ENCODE peak calls at places on chromosomes 5 and 9, in six cellular contexts. G is AG09309, X is pancreas, Y is tibial nerve, D is heart right ventricle, B is cardiac muscle cell. Q is an unnamed sample.
A peak's percentile ranks its signal among the peaks of the same experiment; 100 is the strongest.

GRCh38 chr9:130555968-130556367 is 23.4 kb upstream of the FUBP3 start:
- DNase-seq in G (no peak), X (no peak), Y (no peak), D (no peak), B (no peak), Q (no peak)

GRCh38 chr9:87753313-87753712 is 27.4 kb downstream of the CTSL start:
- DNase-seq in G (no peak), X (no peak), Y (no peak), D (no peak), B (no peak), Q (peak; percentile 15)

GRCh38 chr5:89457411-89458329 is 574.7 kb upstream of the MEF2C start:
- DNase-seq in G (peak; percentile 44), X (peak; percentile 9), Y (peak; percentile 14), D (peak; percentile 46), B (no peak), Q (peak; percentile 57)

GRCh38 chr5:174877987-174878386 is 153.6 kb downstream of the MSX2 start:
- DNase-seq in G (no peak), X (no peak), Y (no peak), D (no peak), B (peak; percentile 35), Q (no peak)

GRCh38 chr5:81232449-81233079 is 558 bp upstream of the CKMT2 start:
- DNase-seq in G (peak; percentile 2), X (peak; percentile 26), Y (peak; percentile 24), D (peak; percentile 76), B (peak; percentile 82), Q (peak; percentile 72)

GRCh38 chr5:68408345-68408871 is 192.9 kb downstream of the PIK3R1 start:
- DNase-seq in G (no peak), X (no peak), Y (no peak), D (no peak), B (no peak), Q (no peak)

GRCh38 chr9:99907208-99907532 is 716 bp downstream of the STX17 start:
- DNase-seq in G (no peak), X (no peak), Y (peak; percentile 22), D (no peak), B (no peak), Q (no peak)

GRCh38 chr9:116342941-116343340 is 189.3 kb downstream of the PAPPA start:
- DNase-seq in G (no peak), X (no peak), Y (no peak), D (no peak), B (no peak), Q (peak; percentile 64)

GRCh38 chr5:73093943-73094342 is 26.4 kb upstream of the TMEM171 start:
- DNase-seq in G (peak; percentile 21), X (no peak), Y (no peak), D (no peak), B (no peak), Q (peak; percentile 85)

GRCh38 chr5:5331838-5332237 is 90.6 kb upstream of the ICE1 start:
- DNase-seq in G (no peak), X (no peak), Y (no peak), D (no peak), B (no peak), Q (no peak)

GRCh38 chr5:179755022-179755421 is 22.4 kb downstream of the MAML1 start:
- DNase-seq in G (no peak), X (no peak), Y (no peak), D (no peak), B (peak; percentile 88), Q (no peak)

GRCh38 chr9:110954822-110955291 is 83.4 kb downstream of the LPAR1 start:
- DNase-seq in G (no peak), X (no peak), Y (no peak), D (no peak), B (no peak), Q (no peak)

GRCh38 chr5:142063878-142064331 is 44.7 kb upstream of the NDFIP1 start:
- DNase-seq in G (peak; percentile 10), X (peak; percentile 49), Y (peak; percentile 60), D (peak; percentile 81), B (peak; percentile 51), Q (peak; percentile 80)

GRCh38 chr9:27457445-27457844 is 66.6 kb upstream of the IFNK start:
- DNase-seq in G (no peak), X (peak; percentile 26), Y (no peak), D (no peak), B (no peak), Q (no peak)

GRCh38 chr5:162217037-162217436 is 149.5 kb downstream of the GABRG2 start:
- DNase-seq in G (no peak), X (no peak), Y (no peak), D (no peak), B (no peak), Q (no peak)

GRCh38 chr9:113164536-113165300 is 13.9 kb downstream of the SLC31A2 start:
- DNase-seq in G (peak; percentile 18), X (no peak), Y (peak; percentile 30), D (peak; percentile 55), B (no peak), Q (peak; percentile 73)

GRCh38 chr9:962023-962422 is 14.4 kb upstream of the DMRT3 start:
- DNase-seq in G (no peak), X (no peak), Y (no peak), D (no peak), B (no peak), Q (no peak)

GRCh38 chr5:109246395-109246794 is 163.4 kb downstream of the PJA2 start:
- DNase-seq in G (no peak), X (no peak), Y (no peak), D (no peak), B (no peak), Q (no peak)

GRCh38 chr9:122206118-122207046 is 22.4 kb downstream of the LHX6 start:
- DNase-seq in G (peak; percentile 64), X (no peak), Y (no peak), D (no peak), B (no peak), Q (no peak)

GRCh38 chr5:150468206-150468605 is 18.7 kb upstream of the RPS14 start:
- DNase-seq in G (no peak), X (no peak), Y (no peak), D (no peak), B (no peak), Q (no peak)

GRCh38 chr5:102368392-102368791 is 72.3 kb upstream of the SLCO4C1 start:
- DNase-seq in G (no peak), X (no peak), Y (no peak), D (no peak), B (no peak), Q (no peak)

GRCh38 chr9:86713970-86714369 is 233.3 kb downstream of the GAS1 start:
- DNase-seq in G (peak; percentile 63), X (no peak), Y (no peak), D (no peak), B (no peak), Q (peak; percentile 65)

GRCh38 chr9:75238311-75238976 is 150.1 kb downstream of the OSTF1 start:
- DNase-seq in G (peak; percentile 20), X (peak; percentile 69), Y (peak; percentile 43), D (no peak), B (peak; percentile 77), Q (peak; percentile 16)

GRCh38 chr9:83934569-83935275 is 13.5 kb upstream of the KIF27 start:
- DNase-seq in G (peak; percentile 59), X (no peak), Y (no peak), D (no peak), B (no peak), Q (peak; percentile 75)

DNA sequence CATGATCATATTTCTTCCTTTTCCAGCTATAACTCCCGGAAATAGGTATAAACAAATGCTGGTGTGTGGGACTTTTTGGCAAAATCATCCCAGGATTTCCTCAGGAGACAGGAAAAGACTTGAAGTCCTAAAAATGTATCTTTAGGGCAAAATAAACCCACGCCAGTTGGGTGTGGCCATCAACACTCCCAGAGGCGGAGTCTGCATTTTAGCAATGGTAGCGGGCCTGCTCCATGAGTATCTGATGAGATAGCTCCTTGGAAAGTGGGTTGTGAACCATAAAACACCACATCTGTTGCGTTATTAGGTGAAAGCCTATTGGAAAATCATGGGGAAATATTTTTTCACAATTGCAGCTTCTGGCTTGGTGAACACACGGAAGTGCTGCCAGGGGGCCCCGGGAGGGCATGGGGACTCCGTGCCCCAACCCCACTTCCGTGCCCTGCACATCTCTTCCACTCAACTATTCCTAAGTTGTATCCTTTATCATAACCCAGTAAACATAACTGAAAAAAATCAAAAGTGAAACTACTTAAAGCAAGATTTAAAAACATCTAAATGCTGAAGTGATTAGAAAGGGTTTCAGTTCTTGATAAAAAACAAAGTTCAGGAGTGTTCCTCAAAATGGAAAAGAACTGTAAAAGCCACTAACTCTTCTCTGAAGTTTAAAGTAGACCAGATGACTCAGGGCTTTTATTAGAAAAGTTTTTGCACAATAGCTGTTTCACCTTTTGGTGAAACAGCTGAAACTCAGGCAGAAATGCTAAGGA is 111.2 kb downstream of the LRRC70 start:
- DNase-seq in G (peak; percentile 5), X (no peak), Y (no peak), D (no peak), B (no peak), Q (peak; percentile 6)
- H3K4me3 ChIP-seq in G (peak overlapping the region; percentile 16), X (no peak overlapping the region), Y (no peak overlapping the region), D (peak overlapping the region; percentile 24), B (no peak overlapping the region), Q (no peak overlapping the region)

GRCh38 chr5:32312194-32312681 is 501 bp downstream of the MTMR12 start:
- DNase-seq in G (peak; percentile 13), X (peak; percentile 69), Y (peak; percentile 44), D (peak; percentile 79), B (peak; percentile 77), Q (peak; percentile 55)
- TF ChIP-seq CTCF in G (no peak), X (no peak), Y (no peak), D (no peak), B (no peak), Q (no peak)

GRCh38 chr9:127398715-127399400 is 1.9 kb downstream of the SLC2A8 start:
- DNase-seq in G (no peak), X (no peak), Y (no peak), D (no peak), B (no peak), Q (no peak)
- H3K4me3 ChIP-seq in G (no peak overlapping the region), X (no peak overlapping the region), Y (no peak overlapping the region), D (peak overlapping the region; percentile 81), B (no peak overlapping the region), Q (peak overlapping the region; percentile 61)

GRCh38 chr5:153429734-153430133 is 60.7 kb upstream of the GRIA1 start:
- DNase-seq in G (no peak), X (no peak), Y (no peak), D (no peak), B (no peak), Q (no peak)

DNA sequence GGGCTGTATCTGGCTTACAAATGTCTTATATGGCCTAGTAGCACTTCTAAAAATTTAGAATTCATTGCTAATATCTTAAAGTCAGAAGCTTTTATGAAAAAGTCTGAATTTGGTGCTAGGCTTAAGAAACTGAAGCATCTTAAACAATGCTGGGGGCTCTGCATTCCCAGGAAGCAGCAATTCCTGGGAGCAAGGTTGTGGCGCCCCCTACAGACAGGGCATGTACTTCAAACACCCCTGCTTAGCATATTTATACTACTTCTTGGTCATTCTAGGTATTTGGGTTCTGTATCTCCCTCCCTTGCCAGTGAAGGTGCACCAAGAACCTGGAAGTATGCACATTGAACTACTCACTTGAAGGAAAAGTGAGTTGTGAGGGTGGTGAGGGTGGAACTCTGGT is 64.6 kb upstream of the GRIA1 start:
- DNase-seq in G (no peak), X (no peak), Y (no peak), D (no peak), B (peak; percentile 15), Q (no peak)
- TF ChIP-seq CTCF in G (no peak), X (no peak), Y (no peak), D (no peak), B (peak; percentile 4), Q (no peak)

DNA sequence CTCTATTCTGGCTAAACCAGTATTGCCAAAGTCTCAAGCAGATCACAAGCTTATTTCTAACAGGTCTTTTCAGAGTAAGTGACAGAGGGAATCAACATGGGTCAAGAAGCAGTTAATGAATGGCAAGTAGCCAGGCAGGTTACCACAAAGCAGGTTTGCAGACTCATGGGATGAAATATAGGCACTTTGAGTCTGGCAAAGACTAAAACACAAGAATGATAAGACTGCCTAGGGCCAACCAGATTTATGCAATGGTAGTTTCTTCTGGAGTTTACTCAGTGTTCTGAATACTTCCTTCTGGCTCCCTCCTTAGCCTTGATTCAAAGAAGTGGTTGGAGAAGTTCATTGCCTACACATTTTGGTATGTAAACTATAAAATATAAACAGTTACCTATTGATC is 3.6 kb downstream of the HMGCS1 start:
- DNase-seq in G (no peak), X (no peak), Y (no peak), D (no peak), B (no peak), Q (no peak)
- H3K4me3 ChIP-seq in G (no peak overlapping the region), X (no peak overlapping the region), Y (no peak overlapping the region), D (no peak overlapping the region), B (no peak overlapping the region), Q (peak overlapping the region; percentile 87)

Q was measured in foreskin fibroblast.